ENCODE peak calls at places on chromosomes 2 and 18, in six cellular contexts. M is activated effector memory CD4-positive, alpha-beta T cell treated with Interleukin-2 at 50 U/mL for 16 hours; Q is Calu3; F is stimulated activated CD8-positive, alpha-beta memory T cell treated with anti-CD3 and anti-CD28 coated beads, Interleukin-4, amount 100 ng/mL, for 1 hour; S is ovary; L is Daoy. J is an unnamed sample.
A peak's percentile ranks its signal among the peaks of the same experiment; 100 is the strongest.

GRCh38 chr2:105156166-105156565 is 85.4 kb upstream of the GPR45 start:
- DNase-seq in M (no peak), Q (no peak), F (no peak), S (no peak), L (no peak), J (no peak)

GRCh38 chr2:145551661-145552060 is 1031.7 kb upstream of the ZEB2 start:
- DNase-seq in M (no peak), Q (no peak), F (no peak), S (no peak), L (no peak), J (no peak)

GRCh38 chr2:162063281-162063680 is 10.7 kb downstream of the DPP4 start:
- DNase-seq in M (no peak), Q (no peak), F (no peak), S (no peak), L (no peak), J (no peak)

GRCh38 chr2:60832621-60833020 is 48.8 kb upstream of the REL start:
- DNase-seq in M (no peak), Q (no peak), F (no peak), S (no peak), L (no peak), J (no peak)

GRCh38 chr2:86393521-86394490 is 47.4 kb upstream of the KDM3A start:
- DNase-seq in M (no peak), Q (peak; percentile 45), F (no peak), S (no peak), L (peak; percentile 36), J (peak; percentile 68)

GRCh38 chr18:25595274-25595673 is 243.3 kb upstream of the ZNF521 start:
- DNase-seq in M (no peak), Q (no peak), F (no peak), S (no peak), L (no peak), J (no peak)

GRCh38 chr2:234308814-234309195 is 188.1 kb downstream of the ARL4C start:
- DNase-seq in M (peak; percentile 52), Q (no peak), F (no peak), S (no peak), L (peak; percentile 87), J (no peak)

GRCh38 chr2:32418777-32419176 is 62.0 kb downstream of the BIRC6 start:
- DNase-seq in M (no peak), Q (no peak), F (no peak), S (no peak), L (peak; percentile 16), J (no peak)

GRCh38 chr2:38113999-38114708 is 38.2 kb upstream of the CYP1B1 start:
- DNase-seq in M (no peak), Q (no peak), F (no peak), S (no peak), L (no peak), J (no peak)

GRCh38 chr2:17933251-17933650 is 54.8 kb downstream of the KCNS3 start:
- DNase-seq in M (no peak), Q (no peak), F (no peak), S (no peak), L (no peak), J (no peak)

GRCh38 chr2:202172439-202173191 is 65.8 kb downstream of the SUMO1 start:
- DNase-seq in M (no peak), Q (peak; percentile 37), F (no peak), S (no peak), L (peak; percentile 36), J (no peak)

GRCh38 chr2:104965900-104966299 is 72.0 kb upstream of the MRPS9 start:
- DNase-seq in M (no peak), Q (no peak), F (no peak), S (no peak), L (no peak), J (no peak)

GRCh38 chr2:153823880-153824279 is 47.8 kb upstream of the GALNT13 start:
- DNase-seq in M (no peak), Q (no peak), F (no peak), S (no peak), L (no peak), J (no peak)

GRCh38 chr18:55301196-55301540 is 286.8 kb downstream of the TCF4 start:
- DNase-seq in M (no peak), Q (no peak), F (no peak), S (no peak), L (no peak), J (no peak)

GRCh38 chr2:186136860-186137259 is 349.2 kb upstream of the ZC3H15 start:
- DNase-seq in M (no peak), Q (no peak), F (no peak), S (no peak), L (no peak), J (no peak)

GRCh38 chr2:174544802-174545201 is 52.8 kb downstream of the WIPF1 start:
- DNase-seq in M (no peak), Q (no peak), F (no peak), S (no peak), L (no peak), J (no peak)

GRCh38 chr18:63119647-63120046 is 199.9 kb downstream of the BCL2 start:
- DNase-seq in M (no peak), Q (peak; percentile 47), F (no peak), S (peak; percentile 33), L (peak; percentile 13), J (peak; percentile 46)

J was measured in ACHN.